ENCODE peak calls at places on chromosome 16, in four cellular contexts. F is A549, J is tibial nerve, T is RWPE1. Y is an unnamed sample.

GRCh38 chr16:1745900-1746692 is 25.2 kb downstream of the NME3 start:
- DNase-seq in F (no peak), J (no peak), T (peak), Y (no peak)

GRCh38 chr16:77548766-77549165 is 113.9 kb upstream of the ADAMTS18 start:
- DNase-seq in F (no peak), J (no peak), T (no peak), Y (no peak)

GRCh38 chr16:13426279-13426678 is 493.7 kb upstream of the ERCC4 start:
- DNase-seq in F (peak), J (no peak), T (no peak), Y (no peak)

GRCh38 chr16:71276589-71277334 is 12.4 kb downstream of the CMTR2 start:
- DNase-seq in F (no peak), J (no peak), T (no peak), Y (no peak)

GRCh38 chr16:58399718-58400633 is 7.7 kb downstream of the GINS3 start:
- DNase-seq in F (peak), J (no peak), T (no peak), Y (no peak)

GRCh38 chr16:23847251-23847650 is 11.5 kb downstream of the PRKCB start:
- DNase-seq in F (no peak), J (no peak), T (no peak), Y (no peak)

GRCh38 chr16:82071421-82071820 is 36.4 kb downstream of the HSD17B2 start:
- DNase-seq in F (no peak), J (no peak), T (no peak), Y (no peak)

GRCh38 chr16:241866-242265 is 7.2 kb downstream of the FAM234A start:
- DNase-seq in F (no peak), J (no peak), T (no peak), Y (no peak)

GRCh38 chr16:1706386-1707192 is 594 bp downstream of the MAPK8IP3 start:
- DNase-seq in F (no peak), J (no peak), T (peak), Y (no peak)

GRCh38 chr16:58853830-58854229 is 119.7 kb upstream of the GOT2 start:
- DNase-seq in F (no peak), J (no peak), T (no peak), Y (no peak)

GRCh38 chr16:69482410-69482951 is 58.1 kb downstream of the CYB5B start:
- DNase-seq in F (no peak), J (peak), T (no peak), Y (no peak)
- TF ChIP-seq CTCF in F (no peak), J (no peak), T (no peak), Y (no peak)

DNA sequence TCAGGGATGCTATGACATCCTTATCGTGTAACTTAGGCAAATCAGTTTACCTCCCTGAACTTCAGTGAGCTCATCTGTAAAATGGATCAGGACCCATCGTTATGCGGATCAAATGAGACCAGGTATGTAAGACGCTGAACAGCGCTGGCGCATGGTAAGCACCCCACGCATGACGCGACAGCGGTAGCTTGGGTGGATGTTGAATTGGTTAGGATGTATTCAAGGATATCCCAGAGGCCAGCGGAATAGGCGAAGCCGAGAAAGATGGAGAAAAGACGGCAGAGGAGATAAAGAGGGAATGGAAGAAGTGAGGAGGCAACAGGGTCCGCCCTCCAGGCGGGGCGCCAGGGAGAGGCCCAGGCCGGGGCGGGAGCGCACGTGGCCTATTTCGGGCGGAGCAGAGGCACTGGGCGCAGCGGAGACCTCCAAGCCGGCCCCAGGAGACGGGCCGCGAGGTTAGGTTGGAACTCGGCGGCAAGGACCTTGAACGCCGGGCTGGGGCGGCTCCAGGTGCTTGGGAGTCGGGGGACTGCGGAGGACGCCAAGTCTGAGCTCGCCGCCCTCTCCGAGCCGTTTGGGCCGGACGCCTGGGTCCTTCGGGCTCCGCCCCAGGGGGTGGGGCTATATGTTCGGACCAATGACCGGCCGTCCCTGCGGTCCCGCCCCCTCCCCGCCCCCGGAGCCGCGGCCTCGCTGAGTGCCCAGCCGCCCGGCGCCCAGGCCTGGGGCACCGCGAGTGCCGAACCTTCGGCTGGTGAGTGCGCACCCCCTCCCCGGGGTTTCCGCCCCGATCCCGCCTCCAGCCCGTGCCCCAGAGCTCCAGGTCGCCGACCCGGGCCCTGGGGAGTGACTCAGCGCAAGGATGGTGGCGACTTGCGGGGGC is at the start of gene ZNF771:
- DNase-seq in F (peak), J (peak), T (peak), Y (peak)
- TF ChIP-seq CTCF in F (no peak), J (no peak), T (no peak), Y (no peak)

GRCh38 chr16:50268352-50268751 is 2.0 kb downstream of the ADCY7 start:
- DNase-seq in F (no peak), J (no peak), T (no peak), Y (no peak)

GRCh38 chr16:50266337-50267091 is at the start of gene ADCY7:
- DNase-seq in F (no peak), J (no peak), T (peak), Y (peak)

GRCh38 chr16:50267151-50267631 is 840 bp downstream of the ADCY7 start:
- DNase-seq in F (no peak), J (no peak), T (no peak), Y (no peak)

GRCh38 chr16:50269061-50269705 is 2.8 kb downstream of the ADCY7 start:
- DNase-seq in F (no peak), J (no peak), T (no peak), Y (no peak)

GRCh38 chr16:50267651-50268050 is 1.3 kb downstream of the ADCY7 start:
- DNase-seq in F (no peak), J (no peak), T (no peak), Y (no peak)
- TF ChIP-seq CTCF in F (no peak), J (no peak), T (no peak), Y (no peak)

GRCh38 chr16:10123141-10123540 is 59.1 kb downstream of the GRIN2A start:
- DNase-seq in F (no peak), J (no peak), T (no peak), Y (no peak)

GRCh38 chr16:10121496-10121895 is 60.7 kb downstream of the GRIN2A start:
- DNase-seq in F (no peak), J (no peak), T (peak), Y (no peak)

GRCh38 chr16:10122026-10122425 is 60.2 kb downstream of the GRIN2A start:
- DNase-seq in F (no peak), J (no peak), T (no peak), Y (no peak)

GRCh38 chr16:10120953-10121352 is 61.3 kb downstream of the GRIN2A start:
- DNase-seq in F (no peak), J (no peak), T (no peak), Y (no peak)

DNA sequence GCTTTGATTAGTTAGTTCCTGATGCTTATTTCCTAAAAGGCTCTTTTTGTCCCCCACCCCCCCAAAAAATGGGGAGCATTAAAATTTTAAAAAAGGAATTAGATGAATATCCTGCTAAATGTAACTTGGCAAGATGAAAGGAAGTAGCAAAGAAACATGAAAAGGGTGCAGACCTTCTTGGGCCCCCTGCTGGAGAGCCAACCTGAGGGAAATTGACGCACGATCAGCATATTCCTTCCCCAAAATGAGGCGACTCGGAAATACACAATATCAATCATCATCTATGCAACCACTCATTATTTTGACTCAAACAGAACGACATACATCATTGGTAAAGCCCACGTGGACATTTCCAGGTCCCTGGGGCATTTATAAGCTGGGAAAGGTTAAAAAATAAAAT is 59.7 kb downstream of the GRIN2A start:
- DNase-seq in F (peak), J (no peak), T (peak), Y (no peak)
- TF ChIP-seq CTCF in F (peak), J (peak), T (no peak), Y (no peak)

DNA sequence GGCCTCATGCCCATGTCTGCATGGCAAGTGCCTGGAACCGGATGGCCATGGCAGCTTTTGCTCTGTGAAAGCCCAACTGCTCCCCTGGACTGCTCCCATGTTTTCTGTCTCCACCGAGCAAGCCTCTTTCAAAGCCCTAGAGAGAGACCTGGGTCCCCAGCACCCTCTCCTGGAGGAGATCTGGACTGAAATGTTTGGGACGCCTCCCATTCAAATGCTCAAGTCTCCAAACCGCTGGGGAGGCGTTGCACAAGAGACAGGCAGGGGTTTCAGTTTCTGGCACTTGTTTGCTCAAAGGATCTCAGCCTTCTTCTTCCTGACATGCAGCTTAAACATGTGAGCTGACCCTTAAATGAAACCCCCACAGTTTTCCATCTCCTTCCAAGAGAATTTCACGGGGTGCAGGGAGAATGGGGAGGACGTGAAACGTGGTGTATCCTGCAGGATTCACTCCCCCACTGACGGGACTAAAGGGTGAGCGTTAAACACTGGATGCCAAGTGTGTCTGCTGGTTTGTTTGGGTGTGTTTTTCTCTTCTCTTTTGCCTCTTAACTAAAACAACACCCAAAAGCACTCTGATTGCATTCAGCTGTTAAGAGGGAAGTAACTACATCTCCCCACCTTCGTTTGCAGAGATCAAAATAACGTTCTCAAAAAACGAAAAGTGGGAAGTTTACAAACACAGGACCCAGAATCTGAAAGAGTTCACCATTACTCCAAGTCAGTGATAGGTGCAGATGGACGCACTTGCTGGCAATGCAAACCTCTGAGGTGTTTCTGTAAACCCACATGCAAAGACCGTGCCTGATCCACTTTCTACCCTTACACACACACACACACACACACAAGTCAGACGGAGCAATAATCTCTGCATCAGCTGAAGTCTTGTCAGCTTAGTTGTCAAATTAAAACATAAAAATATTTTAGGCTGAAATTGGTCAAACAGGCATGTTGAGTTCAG is 256.9 kb downstream of the C16orf95 start:
- DNase-seq in F (peak), J (no peak), T (no peak), Y (no peak)
- TF ChIP-seq CTCF in F (no peak), J (no peak), T (no peak), Y (no peak)

DNA sequence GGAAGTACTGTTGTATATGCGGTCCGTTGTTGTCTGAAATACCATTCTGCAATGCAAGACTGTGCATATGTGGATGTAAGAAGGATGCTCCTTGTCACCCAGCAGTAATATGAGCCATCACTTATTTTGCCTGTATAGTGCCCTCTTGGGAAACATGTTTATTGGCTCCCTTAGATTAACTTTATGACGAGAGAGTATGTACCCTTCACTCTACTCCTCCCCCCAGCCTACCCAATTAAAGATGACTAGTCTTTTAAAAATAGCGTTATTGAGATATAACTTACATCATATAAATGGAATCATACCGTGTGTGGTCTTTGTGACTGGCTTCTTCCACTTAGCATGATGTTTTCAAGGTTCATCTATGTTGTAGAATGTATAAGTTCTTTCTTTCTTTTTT is 33.6 kb downstream of the FTO start:
- DNase-seq in F (no peak), J (no peak), T (no peak), Y (no peak)
- TF ChIP-seq CTCF in F (no peak), J (no peak), T (no peak), Y (no peak)

GRCh38 chr16:85728879-85729278 is 22.0 kb downstream of the C16orf74 start:
- DNase-seq in F (no peak), J (no peak), T (no peak), Y (no peak)
- TF ChIP-seq CTCF in F (no peak), J (no peak), T (no peak), Y (no peak)

DNA sequence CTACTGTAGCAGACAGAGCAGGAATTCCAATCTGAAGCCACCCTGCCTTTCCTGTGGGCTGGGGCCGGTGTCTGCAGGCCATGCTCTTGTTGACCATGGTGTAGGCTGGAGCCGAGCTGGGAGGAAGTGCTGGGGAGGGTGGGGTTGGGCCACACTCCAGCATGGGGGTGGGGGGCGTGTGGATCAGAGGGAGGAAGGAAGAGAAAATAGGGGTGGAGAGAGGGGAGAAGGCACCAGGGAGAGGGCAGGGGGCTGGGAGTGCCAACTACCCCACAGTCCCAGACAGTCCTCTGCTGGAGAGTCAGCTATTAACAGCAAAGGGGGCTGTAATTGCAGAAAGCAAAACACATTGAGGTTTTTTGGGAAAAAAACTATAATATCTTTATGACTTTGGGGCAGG is 54.2 kb upstream of the JPH3 start:
- DNase-seq in F (no peak), J (no peak), T (no peak), Y (no peak)
- TF ChIP-seq CTCF in F (no peak), J (no peak), T (no peak), Y (no peak)

DNA sequence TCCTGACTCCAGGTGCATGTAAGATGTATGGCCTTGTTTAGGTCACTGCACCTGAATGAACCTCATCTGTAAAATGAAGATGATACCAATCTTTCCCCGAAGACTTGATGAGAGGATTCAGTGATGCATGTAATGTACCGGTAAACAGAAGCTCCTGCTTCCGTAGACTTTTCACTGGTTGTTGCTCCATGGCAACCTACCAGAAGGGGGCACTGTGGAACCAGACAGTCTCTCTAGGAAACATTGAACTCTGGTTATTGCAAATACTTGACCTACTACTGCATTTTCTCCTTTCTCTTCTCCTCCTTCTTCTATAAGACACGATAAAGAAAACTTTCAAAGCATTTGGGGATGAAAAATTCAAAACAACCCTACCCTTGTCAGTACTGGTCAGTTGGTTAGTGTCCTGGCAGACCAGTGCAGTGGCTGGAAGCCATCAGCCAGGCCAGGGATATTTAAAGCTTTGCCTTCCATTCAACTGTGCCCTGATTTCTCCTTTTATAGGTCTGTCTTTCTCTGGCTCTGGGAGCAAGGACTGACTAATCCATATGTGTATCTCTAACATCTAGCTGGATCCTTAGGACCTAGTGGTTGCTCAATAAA is 667.4 kb upstream of the SALL1 start:
- DNase-seq in F (peak), J (no peak), T (no peak), Y (no peak)
- TF ChIP-seq CTCF in F (peak), J (no peak), T (no peak), Y (no peak)

GRCh38 chr16:30985401-30986128 is 558 bp downstream of the HSD3B7 start:
- DNase-seq in F (peak), J (no peak), T (peak), Y (no peak)
- TF ChIP-seq CTCF in F (no peak), J (no peak), T (no peak), Y (no peak)

Y was measured in CD4-positive, alpha-beta T cell.